ENCODE peak calls at places on chromosome 4, in seven cellular contexts. S, H, Q, M, E, Y and L are unnamed samples.

GRCh38 chr4:47837582-47838294 is at the start of gene CORIN:
- DNase-seq in S (peak; percentile 7), H (peak; percentile 12), Q (no peak), M (peak; percentile 53), E (no peak), Y (no peak), L (no peak)

GRCh38 chr4:152735302-152735917 is 44.1 kb downstream of the TIGD4 start:
- DNase-seq in S (no peak), H (peak; percentile 57), Q (peak; percentile 27), M (no peak), E (no peak), Y (peak; percentile 37), L (no peak)

GRCh38 chr4:57658673-57659072 is 548.5 kb upstream of the IGFBP7 start:
- DNase-seq in S (no peak), H (no peak), Q (no peak), M (no peak), E (no peak), Y (no peak), L (no peak)

GRCh38 chr4:183493246-183493645 is 11.6 kb upstream of the ING2 start:
- DNase-seq in S (no peak), H (no peak), Q (no peak), M (no peak), E (no peak), Y (no peak), L (no peak)

GRCh38 chr4:153541426-153542096 is 75.4 kb downstream of the TMEM131L start:
- DNase-seq in S (no peak), H (peak; percentile 31), Q (peak; percentile 92), M (no peak), E (no peak), Y (no peak), L (no peak)

GRCh38 chr4:38728651-38729141 is 54.1 kb downstream of the TLR10 start:
- DNase-seq in S (no peak), H (peak; percentile 17), Q (no peak), M (peak; percentile 31), E (no peak), Y (no peak), L (no peak)

GRCh38 chr4:143337600-143338287 is 1.1 kb downstream of the GAB1 start:
- DNase-seq in S (peak; percentile 29), H (peak; percentile 4), Q (peak; percentile 64), M (peak; percentile 37), E (no peak), Y (peak; percentile 64), L (peak; percentile 61)

GRCh38 chr4:157739237-157739636 is 433.6 kb downstream of the GASK1B start:
- DNase-seq in S (no peak), H (peak; percentile 3), Q (peak; percentile 29), M (no peak), E (no peak), Y (no peak), L (no peak)

GRCh38 chr4:144449623-144450022 is 196.3 kb upstream of the HHIP start:
- DNase-seq in S (no peak), H (no peak), Q (peak; percentile 3), M (no peak), E (no peak), Y (no peak), L (peak; percentile 48)

GRCh38 chr4:11805837-11806236 is 377.1 kb upstream of the HS3ST1 start:
- DNase-seq in S (no peak), H (peak; percentile 58), Q (peak; percentile 3), M (no peak), E (no peak), Y (peak; percentile 56), L (no peak)

GRCh38 chr4:22410645-22411247 is 105.1 kb downstream of the ADGRA3 start:
- DNase-seq in S (no peak), H (peak; percentile 21), Q (peak; percentile 26), M (no peak), E (no peak), Y (peak; percentile 16), L (no peak)

GRCh38 chr4:25663778-25664177 is 8.1 kb downstream of the SLC34A2 start:
- DNase-seq in S (no peak), H (no peak), Q (no peak), M (no peak), E (no peak), Y (no peak), L (no peak)

GRCh38 chr4:12293906-12294525 is 865.3 kb upstream of the HS3ST1 start:
- DNase-seq in S (no peak), H (no peak), Q (no peak), M (no peak), E (no peak), Y (no peak), L (no peak)

GRCh38 chr4:6701371-6701770 is 7.7 kb downstream of the S100P start:
- DNase-seq in S (no peak), H (peak; percentile 73), Q (no peak), M (peak; percentile 86), E (no peak), Y (no peak), L (no peak)

GRCh38 chr4:55491486-55491885 is 55.2 kb downstream of the CLOCK start:
- DNase-seq in S (no peak), H (no peak), Q (peak; percentile 11), M (no peak), E (no peak), Y (no peak), L (no peak)

GRCh38 chr4:138749303-138749702 is 266.3 kb upstream of the NOCT start:
- DNase-seq in S (no peak), H (no peak), Q (peak; percentile 28), M (no peak), E (no peak), Y (no peak), L (no peak)

GRCh38 chr4:187603093-187603395 is 392.5 kb upstream of the ZFP42 start:
- DNase-seq in S (no peak), H (no peak), Q (peak; percentile 88), M (no peak), E (no peak), Y (no peak), L (no peak)

GRCh38 chr4:139933541-139933940 is 220.4 kb downstream of the MAML3 start:
- DNase-seq in S (no peak), H (no peak), Q (no peak), M (no peak), E (no peak), Y (no peak), L (no peak)

GRCh38 chr4:1092983-1093361 is 20.4 kb downstream of the RNF212 start:
- DNase-seq in S (no peak), H (no peak), Q (no peak), M (no peak), E (no peak), Y (no peak), L (no peak)

GRCh38 chr4:87224036-87224923 is 3.9 kb upstream of the KLHL8 start:
- DNase-seq in S (no peak), H (no peak), Q (no peak), M (no peak), E (no peak), Y (no peak), L (no peak)

GRCh38 chr4:38131371-38132139 is 171.4 kb downstream of the PTTG2 start:
- DNase-seq in S (no peak), H (no peak), Q (peak; percentile 83), M (peak; percentile 58), E (peak; percentile 14), Y (no peak), L (no peak)

GRCh38 chr4:168830777-168831512 is 179.1 kb downstream of the CBR4 start:
- DNase-seq in S (no peak), H (peak; percentile 35), Q (peak; percentile 45), M (no peak), E (no peak), Y (no peak), L (no peak)

GRCh38 chr4:139986108-139986507 is 167.9 kb downstream of the MAML3 start:
- DNase-seq in S (no peak), H (no peak), Q (no peak), M (no peak), E (no peak), Y (no peak), L (no peak)

GRCh38 chr4:182293836-182294235 is 50.6 kb downstream of the TENM3 start:
- DNase-seq in S (no peak), H (no peak), Q (no peak), M (no peak), E (no peak), Y (no peak), L (no peak)

GRCh38 chr4:2079006-2079405 is 19.9 kb downstream of the NAT8L start:
- DNase-seq in S (no peak), H (no peak), Q (no peak), M (no peak), E (no peak), Y (no peak), L (no peak)

GRCh38 chr4:114272226-114272625 is 292.8 kb upstream of the ARSJ start:
- DNase-seq in S (no peak), H (peak; percentile 31), Q (peak; percentile 92), M (no peak), E (no peak), Y (no peak), L (no peak)

GRCh38 chr4:187232201-187232600 is 508.5 kb upstream of the FAT1 start:
- DNase-seq in S (no peak), H (no peak), Q (no peak), M (no peak), E (no peak), Y (no peak), L (no peak)

GRCh38 chr4:101790521-101791188 is at the start of gene BANK1:
- DNase-seq in S (peak; percentile 85), H (peak; percentile 89), Q (peak; percentile 37), M (peak; percentile 85), E (peak; percentile 9), Y (peak; percentile 45), L (peak; percentile 50)

GRCh38 chr4:891747-892146 is 40.4 kb downstream of the GAK start:
- DNase-seq in S (peak; percentile 32), H (peak; percentile 52), Q (no peak), M (peak; percentile 74), E (no peak), Y (no peak), L (no peak)

GRCh38 chr4:53484911-53485459 is 106.3 kb downstream of the LNX1 start:
- DNase-seq in S (no peak), H (no peak), Q (no peak), M (no peak), E (no peak), Y (no peak), L (no peak)

GRCh38 chr4:101938836-101939235 is 148.3 kb downstream of the BANK1 start:
- DNase-seq in S (no peak), H (no peak), Q (peak; percentile 1), M (no peak), E (no peak), Y (no peak), L (no peak)

GRCh38 chr4:41678951-41679350 is 69.6 kb downstream of the PHOX2B start:
- DNase-seq in S (no peak), H (no peak), Q (no peak), M (no peak), E (no peak), Y (peak; percentile 85), L (no peak)